ENCODE peak calls at places on chromosomes 5 and 9, in five cellular contexts. One of them, this sample, is unnamed.

GRCh38 chr5:157457391-157457790 is 2.6 kb upstream of the NIPAL4 start:
- DNase-seq in AG09319: no peak
- DNase-seq in lower leg skin: no peak
- DNase-seq in nephron progenitor cell: no peak
- DNase-seq in GM12865: no peak
- DNase-seq in this sample: no peak

GRCh38 chr5:7628820-7629219 is 222.1 kb downstream of the CFAP90 start:
- DNase-seq in AG09319: no peak
- DNase-seq in GM12865: no peak
- DNase-seq in nephron progenitor cell: no peak
- DNase-seq in lower leg skin: no peak
- DNase-seq in this sample: no peak

GRCh38 chr5:673837-674629 is 19.1 kb downstream of the TPPP start:
- DNase-seq in GM12865: no peak
- DNase-seq in nephron progenitor cell: no peak
- DNase-seq in AG09319: no peak
- DNase-seq in lower leg skin: no peak
- DNase-seq in this sample: no peak

GRCh38 chr5:121503111-121503840 is 348.4 kb upstream of the FTMT start:
- DNase-seq in AG09319: peak
- DNase-seq in nephron progenitor cell: peak
- DNase-seq in lower leg skin: peak
- DNase-seq in GM12865: peak
- DNase-seq in this sample: peak

GRCh38 chr5:98796197-98796972 is 22.9 kb downstream of the RGMB start:
- DNase-seq in nephron progenitor cell: peak
- DNase-seq in lower leg skin: no peak
- DNase-seq in AG09319: no peak
- DNase-seq in GM12865: peak
- DNase-seq in this sample: peak

GRCh38 chr5:87069974-87070608 is 197.6 kb upstream of the RASA1 start:
- DNase-seq in AG09319: peak
- DNase-seq in nephron progenitor cell: no peak
- DNase-seq in GM12865: peak
- DNase-seq in lower leg skin: no peak
- DNase-seq in this sample: peak

GRCh38 chr5:143152445-143152844 is 251.0 kb downstream of the NR3C1 start:
- DNase-seq in lower leg skin: no peak
- DNase-seq in GM12865: no peak
- DNase-seq in nephron progenitor cell: no peak
- DNase-seq in AG09319: no peak
- DNase-seq in this sample: no peak

GRCh38 chr5:108911055-108911454 is 163.4 kb downstream of the FER start:
- DNase-seq in nephron progenitor cell: no peak
- DNase-seq in lower leg skin: no peak
- DNase-seq in AG09319: no peak
- DNase-seq in GM12865: no peak
- DNase-seq in this sample: no peak

GRCh38 chr9:92735907-92736600 is 28.6 kb downstream of the BICD2 start:
- DNase-seq in nephron progenitor cell: no peak
- DNase-seq in GM12865: no peak
- DNase-seq in lower leg skin: no peak
- DNase-seq in AG09319: no peak
- DNase-seq in this sample: peak

GRCh38 chr5:136766456-136766855 is 401.1 kb upstream of the TRPC7 start:
- DNase-seq in nephron progenitor cell: no peak
- DNase-seq in AG09319: no peak
- DNase-seq in GM12865: no peak
- DNase-seq in lower leg skin: no peak
- DNase-seq in this sample: peak

GRCh38 chr5:61167382-61167781 is 5.1 kb upstream of the SMIM15 start:
- DNase-seq in lower leg skin: no peak
- DNase-seq in nephron progenitor cell: no peak
- DNase-seq in AG09319: no peak
- DNase-seq in GM12865: peak
- DNase-seq in this sample: peak

GRCh38 chr5:131328536-131329186 is 64.8 kb downstream of the CDC42SE2 start:
- DNase-seq in lower leg skin: no peak
- DNase-seq in GM12865: no peak
- DNase-seq in AG09319: no peak
- DNase-seq in nephron progenitor cell: no peak
- DNase-seq in this sample: peak

GRCh38 chr9:91572044-91572443 is 148.4 kb upstream of the NFIL3 start:
- DNase-seq in lower leg skin: no peak
- DNase-seq in AG09319: no peak
- DNase-seq in nephron progenitor cell: no peak
- DNase-seq in GM12865: no peak
- DNase-seq in this sample: peak

GRCh38 chr5:55308254-55308836 is 556 bp downstream of the MTREX start:
- DNase-seq in lower leg skin: no peak
- DNase-seq in nephron progenitor cell: peak
- DNase-seq in AG09319: no peak
- DNase-seq in GM12865: peak
- DNase-seq in this sample: peak

GRCh38 chr9:121929893-121930875 is 162.9 kb downstream of the TTLL11 start:
- DNase-seq in nephron progenitor cell: peak
- DNase-seq in GM12865: peak
- DNase-seq in AG09319: no peak
- DNase-seq in lower leg skin: no peak
- DNase-seq in this sample: no peak

GRCh38 chr9:36603006-36603405 is 30.3 kb downstream of the MELK start:
- DNase-seq in GM12865: peak
- DNase-seq in AG09319: no peak
- DNase-seq in nephron progenitor cell: no peak
- DNase-seq in lower leg skin: no peak
- DNase-seq in this sample: no peak

GRCh38 chr9:137002646-137003041 is 6.3 kb upstream of the CLIC3 start:
- DNase-seq in nephron progenitor cell: no peak
- DNase-seq in AG09319: no peak
- DNase-seq in lower leg skin: no peak
- DNase-seq in GM12865: no peak
- DNase-seq in this sample: no peak

GRCh38 chr9:94908041-94908563 is 181.6 kb downstream of the AOPEP start:
- DNase-seq in nephron progenitor cell: no peak
- DNase-seq in lower leg skin: peak
- DNase-seq in AG09319: no peak
- DNase-seq in GM12865: no peak
- DNase-seq in this sample: no peak

GRCh38 chr9:37592108-37592951 is at the start of gene TOMM5:
- DNase-seq in AG09319: peak
- DNase-seq in GM12865: peak
- DNase-seq in lower leg skin: peak
- DNase-seq in nephron progenitor cell: peak
- DNase-seq in this sample: peak

GRCh38 chr9:136975624-136976023 is 1.7 kb upstream of the PTGDS start:
- DNase-seq in AG09319: no peak
- DNase-seq in lower leg skin: no peak
- DNase-seq in GM12865: peak
- DNase-seq in nephron progenitor cell: peak
- DNase-seq in this sample: no peak

GRCh38 chr5:148384389-148384756 is 615 bp downstream of the FBXO38 start:
- DNase-seq in nephron progenitor cell: no peak
- DNase-seq in GM12865: peak
- DNase-seq in lower leg skin: no peak
- DNase-seq in AG09319: no peak
- DNase-seq in this sample: no peak

GRCh38 chr5:170597109-170597741 is 93.4 kb downstream of the KCNIP1 start:
- DNase-seq in lower leg skin: no peak
- DNase-seq in GM12865: peak
- DNase-seq in nephron progenitor cell: no peak
- DNase-seq in AG09319: no peak
- DNase-seq in this sample: peak

GRCh38 chr5:126694403-126694802 is 82.5 kb upstream of the LMNB1 start:
- DNase-seq in lower leg skin: no peak
- DNase-seq in AG09319: no peak
- DNase-seq in nephron progenitor cell: no peak
- DNase-seq in GM12865: no peak
- DNase-seq in this sample: no peak

GRCh38 chr5:146707316-146707715 is 171.2 kb downstream of the PPP2R2B start:
- DNase-seq in lower leg skin: no peak
- DNase-seq in nephron progenitor cell: no peak
- DNase-seq in AG09319: no peak
- DNase-seq in GM12865: no peak
- DNase-seq in this sample: no peak

GRCh38 chr9:16419124-16419523 is 451.3 kb downstream of the BNC2 start:
- DNase-seq in lower leg skin: no peak
- DNase-seq in AG09319: no peak
- DNase-seq in nephron progenitor cell: no peak
- DNase-seq in GM12865: no peak
- DNase-seq in this sample: no peak

GRCh38 chr5:59069438-59070079 is 486.7 kb downstream of the RAB3C start:
- DNase-seq in AG09319: peak
- DNase-seq in lower leg skin: peak
- DNase-seq in GM12865: no peak
- DNase-seq in nephron progenitor cell: no peak
- DNase-seq in this sample: peak

GRCh38 chr5:68253612-68254341 is 38.2 kb downstream of the PIK3R1 start:
- DNase-seq in lower leg skin: no peak
- DNase-seq in AG09319: no peak
- DNase-seq in nephron progenitor cell: no peak
- DNase-seq in GM12865: no peak
- DNase-seq in this sample: no peak

GRCh38 chr5:5883116-5883515 is 460.6 kb downstream of the ICE1 start:
- DNase-seq in lower leg skin: no peak
- DNase-seq in GM12865: no peak
- DNase-seq in nephron progenitor cell: no peak
- DNase-seq in AG09319: no peak
- DNase-seq in this sample: no peak

GRCh38 chr5:5883562-5883961 is 461.1 kb downstream of the ICE1 start:
- DNase-seq in nephron progenitor cell: no peak
- DNase-seq in GM12865: no peak
- DNase-seq in AG09319: no peak
- DNase-seq in lower leg skin: no peak
- DNase-seq in this sample: no peak

GRCh38 chr5:5882706-5883105 is 460.2 kb downstream of the ICE1 start:
- DNase-seq in GM12865: no peak
- DNase-seq in AG09319: no peak
- DNase-seq in lower leg skin: no peak
- DNase-seq in nephron progenitor cell: no peak
- DNase-seq in this sample: no peak

GRCh38 chr5:5880364-5880763 is 457.9 kb downstream of the ICE1 start:
- DNase-seq in AG09319: no peak
- DNase-seq in GM12865: no peak
- DNase-seq in lower leg skin: no peak
- DNase-seq in nephron progenitor cell: no peak
- DNase-seq in this sample: no peak

GRCh38 chr5:5881294-5881693 is 458.8 kb downstream of the ICE1 start:
- DNase-seq in nephron progenitor cell: peak
- DNase-seq in GM12865: peak
- DNase-seq in AG09319: no peak
- DNase-seq in lower leg skin: no peak
- DNase-seq in this sample: no peak
- TF ChIP-seq CTCF in nephron progenitor cell: peak
- TF ChIP-seq CTCF in GM12865: peak
- TF ChIP-seq CTCF in AG09319: no peak
- TF ChIP-seq CTCF in lower leg skin: no peak
- TF ChIP-seq CTCF in this sample: no peak

GRCh38 chr5:159947708-159948358 is 31.6 kb downstream of the ADRA1B start:
- DNase-seq in nephron progenitor cell: no peak
- DNase-seq in GM12865: no peak
- DNase-seq in AG09319: peak
- DNase-seq in lower leg skin: no peak
- DNase-seq in this sample: no peak

GRCh38 chr5:159955056-159955624 is 38.9 kb downstream of the ADRA1B start:
- DNase-seq in lower leg skin: no peak
- DNase-seq in AG09319: no peak
- DNase-seq in GM12865: no peak
- DNase-seq in nephron progenitor cell: no peak
- DNase-seq in this sample: no peak

GRCh38 chr5:159951834-159952233 is 35.6 kb downstream of the ADRA1B start:
- DNase-seq in lower leg skin: no peak
- DNase-seq in AG09319: no peak
- DNase-seq in GM12865: no peak
- DNase-seq in nephron progenitor cell: no peak
- DNase-seq in this sample: no peak

GRCh38 chr5:159953609-159954008 is 37.3 kb downstream of the ADRA1B start:
- DNase-seq in GM12865: no peak
- DNase-seq in AG09319: no peak
- DNase-seq in lower leg skin: no peak
- DNase-seq in nephron progenitor cell: no peak
- DNase-seq in this sample: no peak

GRCh38 chr5:159951387-159951786 is 35.1 kb downstream of the ADRA1B start:
- DNase-seq in nephron progenitor cell: peak
- DNase-seq in lower leg skin: no peak
- DNase-seq in GM12865: peak
- DNase-seq in AG09319: no peak
- DNase-seq in this sample: no peak
- TF ChIP-seq CTCF in nephron progenitor cell: peak
- TF ChIP-seq CTCF in lower leg skin: no peak
- TF ChIP-seq CTCF in GM12865: peak
- TF ChIP-seq CTCF in AG09319: peak
- TF ChIP-seq CTCF in this sample: no peak

GRCh38 chr9:133535285-133535877 is 877 bp downstream of the ADAMTSL2 start:
- DNase-seq in nephron progenitor cell: no peak
- DNase-seq in lower leg skin: no peak
- DNase-seq in AG09319: no peak
- DNase-seq in GM12865: no peak
- DNase-seq in this sample: no peak

GRCh38 chr9:133534346-133535284 is at the start of gene ADAMTSL2:
- DNase-seq in lower leg skin: no peak
- DNase-seq in AG09319: no peak
- DNase-seq in nephron progenitor cell: peak
- DNase-seq in GM12865: peak
- DNase-seq in this sample: no peak

GRCh38 chr9:133537257-133537656 is 2.8 kb downstream of the ADAMTSL2 start:
- DNase-seq in AG09319: no peak
- DNase-seq in GM12865: no peak
- DNase-seq in lower leg skin: no peak
- DNase-seq in nephron progenitor cell: no peak
- DNase-seq in this sample: no peak

GRCh38 chr9:133536536-133536935 is 2.0 kb downstream of the ADAMTSL2 start:
- DNase-seq in AG09319: no peak
- DNase-seq in nephron progenitor cell: no peak
- DNase-seq in lower leg skin: no peak
- DNase-seq in GM12865: no peak
- DNase-seq in this sample: no peak

DNA sequence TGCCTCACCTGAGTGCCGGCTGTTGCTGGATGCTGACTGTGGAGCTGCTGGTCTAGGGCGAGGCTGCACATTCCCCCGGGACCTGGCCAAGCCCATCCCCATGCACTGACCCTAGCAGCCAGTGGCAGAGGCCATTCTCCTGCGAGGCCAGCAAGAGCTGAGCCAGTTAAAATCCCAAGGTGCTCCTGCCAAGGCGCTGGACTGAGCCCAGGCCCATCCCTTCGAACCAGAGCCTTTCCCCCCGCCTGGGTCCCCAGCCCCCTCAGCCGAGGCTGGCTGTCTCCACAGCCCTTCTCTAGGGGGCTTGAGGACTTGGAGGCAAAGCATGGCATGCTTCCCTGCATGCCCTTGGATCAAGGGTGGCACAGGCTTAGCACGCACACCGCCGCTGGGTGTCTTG is 1.6 kb downstream of the ADAMTSL2 start:
- DNase-seq in nephron progenitor cell: no peak
- DNase-seq in AG09319: no peak
- DNase-seq in GM12865: no peak
- DNase-seq in lower leg skin: no peak
- DNase-seq in this sample: no peak
- TF ChIP-seq CTCF in nephron progenitor cell: no peak
- TF ChIP-seq CTCF in AG09319: no peak
- TF ChIP-seq CTCF in GM12865: no peak
- TF ChIP-seq CTCF in lower leg skin: no peak
- TF ChIP-seq CTCF in this sample: no peak

GRCh38 chr5:135426102-135427082 is 20.8 kb downstream of the DCANP1 start:
- DNase-seq in AG09319: no peak
- DNase-seq in GM12865: peak
- DNase-seq in lower leg skin: no peak
- DNase-seq in nephron progenitor cell: no peak
- DNase-seq in this sample: peak
- TF ChIP-seq CTCF in AG09319: peak
- TF ChIP-seq CTCF in GM12865: peak
- TF ChIP-seq CTCF in lower leg skin: no peak
- TF ChIP-seq CTCF in nephron progenitor cell: peak
- TF ChIP-seq CTCF in this sample: peak